ENCODE peak calls at places on chromosome 10, in five cellular contexts. L, T, Q, H and E are unnamed samples.

GRCh38 chr10:78556-78955 is 29.5 kb upstream of the TUBB8 start:
- DNase-seq in L (no peak), T (no peak), Q (no peak), H (no peak), E (no peak)

GRCh38 chr10:62543566-62543965 is 169.4 kb downstream of the ZNF365 start:
- DNase-seq in L (no peak), T (no peak), Q (no peak), H (no peak), E (no peak)

GRCh38 chr10:81866753-81867152 is 8.2 kb upstream of the NRG3 start:
- DNase-seq in L (no peak), T (no peak), Q (no peak), H (no peak), E (no peak)

GRCh38 chr10:62250594-62251198 is 17.9 kb downstream of the RTKN2 start:
- DNase-seq in L (no peak), T (no peak), Q (no peak), H (no peak), E (no peak)

GRCh38 chr10:27448926-27449325 is 55.2 kb upstream of the RAB18 start:
- DNase-seq in L (peak), T (peak), Q (no peak), H (no peak), E (no peak)

GRCh38 chr10:131450220-131450765 is 138.8 kb upstream of the TCERG1L start:
- DNase-seq in L (no peak), T (no peak), Q (no peak), H (no peak), E (no peak)

GRCh38 chr10:17811466-17811865 is 2.3 kb downstream of the MRC1 start:
- DNase-seq in L (no peak), T (no peak), Q (no peak), H (no peak), E (no peak)

GRCh38 chr10:47081264-47081663 is 170.0 kb downstream of the PTPN20 start:
- DNase-seq in L (no peak), T (no peak), Q (no peak), H (no peak), E (no peak)

GRCh38 chr10:30151581-30152389 is 92.4 kb upstream of the JCAD start:
- DNase-seq in L (peak), T (peak), Q (no peak), H (no peak), E (no peak)

GRCh38 chr10:35316346-35316967 is 19.9 kb upstream of the CCNY start:
- DNase-seq in L (no peak), T (no peak), Q (no peak), H (no peak), E (no peak)

GRCh38 chr10:103353281-103353680 is 2.3 kb upstream of the PCGF6 start:
- DNase-seq in L (no peak), T (no peak), Q (no peak), H (no peak), E (no peak)

GRCh38 chr10:132919374-132920100 is 22.8 kb downstream of the CFAP46 start:
- DNase-seq in L (no peak), T (no peak), Q (no peak), H (peak), E (no peak)

GRCh38 chr10:34272316-34272715 is 542.8 kb downstream of the PARD3 start:
- DNase-seq in L (no peak), T (no peak), Q (no peak), H (no peak), E (no peak)

GRCh38 chr10:124220547-124220946 is 127.1 kb upstream of the CHST15 start:
- DNase-seq in L (no peak), T (no peak), Q (no peak), H (no peak), E (no peak)

GRCh38 chr10:132043861-132044695 is 21.7 kb upstream of the JAKMIP3 start:
- DNase-seq in L (no peak), T (no peak), Q (no peak), H (no peak), E (no peak)

GRCh38 chr10:43195557-43195956 is 57.3 kb downstream of the CSGALNACT2 start:
- DNase-seq in L (no peak), T (no peak), Q (no peak), H (no peak), E (no peak)

GRCh38 chr10:106395061-106395749 is 769.3 kb downstream of the SORCS1 start:
- DNase-seq in L (no peak), T (no peak), Q (no peak), H (no peak), E (no peak)

GRCh38 chr10:48981310-48981907 is 41.8 kb upstream of the LRRC18 start:
- DNase-seq in L (no peak), T (peak), Q (peak), H (peak), E (peak)

GRCh38 chr10:16009736-16010259 is 149.5 kb upstream of the MINDY3 start:
- DNase-seq in L (no peak), T (no peak), Q (no peak), H (no peak), E (no peak)

DNA sequence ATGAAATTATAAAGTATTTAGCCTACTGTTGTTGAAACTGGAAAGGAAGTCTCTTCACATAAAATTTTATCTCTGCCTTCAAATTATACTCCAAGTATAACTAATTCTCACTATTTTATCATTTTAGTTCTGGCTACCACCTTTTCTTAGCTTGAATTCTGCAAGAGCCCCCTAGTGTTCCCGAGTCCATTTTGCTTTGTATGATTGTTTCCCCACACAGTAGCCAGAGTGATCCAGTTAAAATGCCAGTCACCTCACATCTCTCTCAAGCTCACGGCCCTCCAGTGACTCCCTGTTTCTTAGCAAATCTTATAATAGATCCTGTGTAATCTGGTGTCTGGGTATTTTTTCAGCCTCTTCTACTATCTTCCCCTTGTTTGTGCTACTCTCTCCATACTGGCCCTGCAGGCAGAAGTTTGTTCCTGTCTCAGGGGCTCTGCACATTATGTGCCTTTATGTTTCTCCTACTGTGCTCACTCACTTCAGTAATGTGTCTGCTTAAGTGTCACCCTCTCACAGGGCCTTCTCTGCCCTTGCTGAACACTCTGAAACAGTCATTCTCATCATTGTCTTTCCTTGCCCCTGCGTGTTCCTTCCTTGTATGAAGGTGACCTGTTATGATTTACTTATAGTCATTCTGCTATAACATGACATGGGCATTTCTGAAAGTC is 8.9 kb downstream of the WAC start:
- DNase-seq in L (no peak), T (no peak), Q (no peak), H (no peak), E (no peak)
- TF ChIP-seq CTCF in L (peak), T (no peak), Q (no peak), H (no peak), E (no peak)

GRCh38 chr10:119364941-119365340 is 157.6 kb downstream of the GRK5 start:
- DNase-seq in L (no peak), T (peak), Q (no peak), H (no peak), E (no peak)
- TF ChIP-seq CTCF in L (peak), T (no peak), Q (no peak), H (no peak), E (no peak)

GRCh38 chr10:71258446-71259145 is 46.2 kb downstream of the UNC5B start:
- DNase-seq in L (no peak), T (no peak), Q (no peak), H (no peak), E (no peak)

GRCh38 chr10:71258046-71258445 is 45.7 kb downstream of the UNC5B start:
- DNase-seq in L (no peak), T (no peak), Q (no peak), H (no peak), E (no peak)

GRCh38 chr10:71259282-71259681 is 46.9 kb downstream of the UNC5B start:
- DNase-seq in L (no peak), T (no peak), Q (no peak), H (no peak), E (no peak)

GRCh38 chr10:71260622-71261325 is 48.4 kb downstream of the UNC5B start:
- DNase-seq in L (peak), T (peak), Q (peak), H (no peak), E (no peak)

DNA sequence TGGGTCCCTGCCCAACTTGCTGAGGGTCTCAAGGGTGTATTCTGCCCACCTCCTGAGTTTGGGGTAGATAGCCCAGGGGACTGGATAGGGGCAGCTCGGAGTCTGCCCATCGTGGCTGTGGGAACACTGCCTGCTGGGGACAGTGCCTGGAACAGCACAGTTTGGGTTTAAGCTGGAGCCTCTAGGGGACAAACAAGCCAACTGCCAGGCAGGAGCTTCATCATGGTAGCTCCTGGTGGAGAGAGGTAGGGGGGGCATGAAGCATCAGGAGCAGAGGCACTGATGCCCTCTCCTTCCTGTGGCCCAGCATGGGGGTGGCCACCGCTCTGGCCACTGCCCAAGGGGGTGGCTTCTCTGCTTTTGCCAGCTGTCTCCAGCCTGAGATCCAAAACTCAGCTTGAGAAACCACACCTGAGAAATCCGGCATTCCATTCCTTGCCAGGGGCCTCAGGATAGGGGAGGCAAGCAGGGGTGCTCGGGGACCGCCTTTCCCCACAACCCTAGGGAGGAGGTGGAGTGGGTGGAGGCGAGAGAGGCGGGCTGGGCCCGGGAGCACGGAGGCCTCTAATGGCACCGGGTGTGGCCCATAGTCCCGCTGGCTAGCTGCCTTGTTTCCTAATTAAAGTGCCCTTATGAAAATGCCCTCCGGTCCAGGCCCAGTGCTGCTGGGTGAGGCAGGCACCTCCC is 47.6 kb downstream of the UNC5B start:
- DNase-seq in L (no peak), T (peak), Q (no peak), H (no peak), E (no peak)
- TF ChIP-seq CTCF in L (no peak), T (no peak), Q (no peak), H (no peak), E (no peak)

GRCh38 chr10:97102441-97102840 is 83.3 kb downstream of the SLIT1 start:
- DNase-seq in L (no peak), T (no peak), Q (no peak), H (no peak), E (no peak)

GRCh38 chr10:97099089-97099488 is 86.7 kb downstream of the SLIT1 start:
- DNase-seq in L (no peak), T (no peak), Q (no peak), H (no peak), E (no peak)

GRCh38 chr10:97099868-97100267 is 85.9 kb downstream of the SLIT1 start:
- DNase-seq in L (no peak), T (no peak), Q (no peak), H (no peak), E (no peak)

GRCh38 chr10:97100657-97101056 is 85.1 kb downstream of the SLIT1 start:
- DNase-seq in L (no peak), T (no peak), Q (no peak), H (no peak), E (no peak)

GRCh38 chr10:97101166-97101940 is 84.4 kb downstream of the SLIT1 start:
- DNase-seq in L (no peak), T (no peak), Q (no peak), H (no peak), E (no peak)
- TF ChIP-seq CTCF in L (no peak), T (no peak), Q (no peak), H (no peak), E (no peak)

GRCh38 chr10:4316166-4316810 is 509.7 kb upstream of the AKR1E2 start:
- DNase-seq in L (peak), T (peak), Q (no peak), H (no peak), E (no peak)
- TF ChIP-seq CTCF in L (peak), T (peak), Q (no peak), H (no peak), E (no peak)

GRCh38 chr10:19231034-19231433 is 182.4 kb downstream of the MALRD1 start:
- DNase-seq in L (no peak), T (no peak), Q (no peak), H (no peak), E (no peak)
- TF ChIP-seq CTCF in L (no peak), T (no peak), Q (no peak), H (no peak), E (no peak)

GRCh38 chr10:102230861-102231356 is 4.8 kb downstream of the ELOVL3 start:
- DNase-seq in L (no peak), T (no peak), Q (peak), H (peak), E (peak)
- TF ChIP-seq CTCF in L (peak), T (no peak), Q (peak), H (no peak), E (no peak)

DNA sequence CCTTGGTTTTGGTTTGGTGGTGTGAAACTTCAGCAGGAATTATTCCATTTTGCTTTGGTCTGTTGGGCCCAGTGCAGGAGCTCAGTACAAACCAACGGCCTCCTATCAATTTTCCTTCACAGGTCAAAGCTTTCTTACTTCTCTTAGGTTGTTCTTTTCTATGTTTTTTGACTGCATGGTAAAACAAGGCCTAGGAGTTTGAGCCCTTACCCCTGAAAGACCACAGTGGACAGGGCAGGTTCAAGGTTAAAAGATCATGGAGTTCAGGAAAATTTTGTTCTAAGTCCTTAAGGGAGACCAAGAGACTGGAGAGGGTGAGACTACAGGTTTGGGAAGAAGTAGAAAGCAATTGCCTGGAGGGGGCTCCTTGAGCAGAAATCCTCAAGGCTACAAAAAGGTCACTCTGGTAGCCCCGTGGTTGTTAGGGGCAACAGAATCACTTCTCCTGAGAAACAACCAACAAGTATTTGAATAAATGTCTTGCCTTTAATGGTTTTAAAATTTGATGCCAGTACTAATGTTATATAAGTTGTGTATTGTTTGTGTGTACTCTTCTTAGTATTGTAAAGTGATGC is 40.9 kb upstream of the FHIP2A start:
- DNase-seq in L (no peak), T (no peak), Q (no peak), H (no peak), E (no peak)
- TF ChIP-seq CTCF in L (no peak), T (no peak), Q (no peak), H (no peak), E (no peak)

GRCh38 chr10:99172950-99173349 is 62.7 kb downstream of the HPSE2 start:
- DNase-seq in L (no peak), T (no peak), Q (no peak), H (no peak), E (no peak)
- TF ChIP-seq CTCF in L (no peak), T (no peak), Q (no peak), H (no peak), E (no peak)

GRCh38 chr10:60006046-60006445 is 99.7 kb upstream of the CCDC6 start:
- DNase-seq in L (no peak), T (no peak), Q (no peak), H (no peak), E (no peak)

GRCh38 chr10:60009316-60009715 is 103.0 kb upstream of the CCDC6 start:
- DNase-seq in L (no peak), T (no peak), Q (no peak), H (no peak), E (no peak)

GRCh38 chr10:60003709-60004191 is 97.4 kb upstream of the CCDC6 start:
- DNase-seq in L (no peak), T (no peak), Q (no peak), H (no peak), E (no peak)

GRCh38 chr10:60008816-60009215 is 102.5 kb upstream of the CCDC6 start:
- DNase-seq in L (no peak), T (no peak), Q (no peak), H (no peak), E (no peak)
- TF ChIP-seq CTCF in L (no peak), T (no peak), Q (no peak), H (no peak), E (no peak)